ENCODE peak calls at places on chromosomes 7 and 10, in seven cellular contexts. W, N, E, Q, I, U and R are unnamed samples.

GRCh38 chr10:69840773-69841172 is 39.1 kb downstream of the COL13A1 start:
- DNase-seq in W (no peak), N (no peak), E (no peak), Q (no peak), I (no peak), U (no peak), R (no peak)

GRCh38 chr7:11228515-11228914 is 254.8 kb downstream of the PHF14 start:
- DNase-seq in W (peak; percentile 52), N (no peak), E (peak; percentile 25), Q (no peak), I (no peak), U (peak; percentile 85), R (no peak)

GRCh38 chr10:83961620-83962019 is 177.7 kb upstream of the GHITM start:
- DNase-seq in W (no peak), N (no peak), E (no peak), Q (no peak), I (no peak), U (no peak), R (no peak)

GRCh38 chr10:132691711-132692153 is 94.2 kb downstream of the NKX6-2 start:
- DNase-seq in W (peak; percentile 24), N (no peak), E (no peak), Q (no peak), I (no peak), U (peak; percentile 16), R (no peak)

GRCh38 chr7:5217396-5217795 is 27.4 kb downstream of the WIPI2 start:
- DNase-seq in W (no peak), N (no peak), E (no peak), Q (no peak), I (no peak), U (peak; percentile 14), R (no peak)

GRCh38 chr10:78566216-78567135 is 502.3 kb upstream of the ZMIZ1 start:
- DNase-seq in W (no peak), N (no peak), E (no peak), Q (no peak), I (peak; percentile 34), U (no peak), R (no peak)

GRCh38 chr7:36911788-36912187 is 187.5 kb upstream of the AOAH start:
- DNase-seq in W (no peak), N (no peak), E (no peak), Q (no peak), I (no peak), U (no peak), R (no peak)

GRCh38 chr7:32588657-32589056 is 93.4 kb downstream of the AVL9 start:
- DNase-seq in W (no peak), N (peak; percentile 73), E (peak; percentile 95), Q (no peak), I (peak; percentile 31), U (no peak), R (peak; percentile 88)

GRCh38 chr7:2601065-2601464 is 30.7 kb upstream of the TTYH3 start:
- DNase-seq in W (no peak), N (no peak), E (no peak), Q (no peak), I (no peak), U (no peak), R (no peak)

GRCh38 chr10:82084496-82084895 is 209.5 kb downstream of the NRG3 start:
- DNase-seq in W (no peak), N (no peak), E (no peak), Q (no peak), I (no peak), U (no peak), R (no peak)

GRCh38 chr10:112040696-112041095 is 142.9 kb downstream of the GPAM start:
- DNase-seq in W (no peak), N (no peak), E (no peak), Q (no peak), I (no peak), U (no peak), R (no peak)

GRCh38 chr7:73974948-73975926 is 52.7 kb upstream of the ELN start:
- DNase-seq in W (peak; percentile 31), N (no peak), E (no peak), Q (no peak), I (no peak), U (no peak), R (no peak)

GRCh38 chr7:29230871-29231345 is 36.3 kb downstream of the CHN2 start:
- DNase-seq in W (no peak), N (no peak), E (no peak), Q (no peak), I (peak; percentile 97), U (no peak), R (no peak)

GRCh38 chr10:84548869-84549268 is 220.5 kb downstream of the CCSER2 start:
- DNase-seq in W (no peak), N (no peak), E (no peak), Q (no peak), I (no peak), U (no peak), R (no peak)

GRCh38 chr10:73922007-73922863 is 11.3 kb downstream of the PLAU start:
- DNase-seq in W (no peak), N (no peak), E (no peak), Q (no peak), I (no peak), U (no peak), R (no peak)

GRCh38 chr10:114708717-114709352 is 50.8 kb upstream of the ABLIM1 start:
- DNase-seq in W (no peak), N (no peak), E (peak; percentile 94), Q (no peak), I (peak; percentile 70), U (no peak), R (peak; percentile 91)

GRCh38 chr7:44177570-44178131 is 11.6 kb downstream of the GCK start:
- DNase-seq in W (no peak), N (no peak), E (peak; percentile 57), Q (no peak), I (peak; percentile 39), U (peak; percentile 45), R (peak; percentile 57)

GRCh38 chr7:92836489-92837213 is at the start of gene CDK6:
- DNase-seq in W (peak; percentile 74), N (peak; percentile 84), E (no peak), Q (peak; percentile 66), I (peak; percentile 70), U (peak; percentile 73), R (peak; percentile 77)

GRCh38 chr10:27744478-27745379 is 890 bp downstream of the MKX start:
- DNase-seq in W (peak; percentile 48), N (no peak), E (no peak), Q (no peak), I (peak; percentile 44), U (peak; percentile 27), R (peak; percentile 17)

GRCh38 chr10:31942892-31943291 is 14.3 kb upstream of the ARHGAP12 start:
- DNase-seq in W (no peak), N (no peak), E (no peak), Q (no peak), I (no peak), U (no peak), R (no peak)